ENCODE peak calls at places on chromosome 4, in eight cellular contexts. Z is upper lobe of left lung; G is breast epithelium; D is vagina; P is dorsolateral prefrontal cortex; M is body of pancreas; I is NB4; U is CD8-positive, alpha-beta T cell. W is an unnamed sample.
A peak's percentile ranks its signal among the peaks of the same experiment; 100 is the strongest.

GRCh38 chr4:153467897-153468262 is 1.7 kb downstream of the TMEM131L start:
- DNase-seq in Z (no peak), G (no peak), D (no peak), P (no peak), M (no peak), I (peak; percentile 46), U (no peak), W (peak; percentile 55)

GRCh38 chr4:38099020-38099600 is 138.9 kb downstream of the PTTG2 start:
- DNase-seq in Z (no peak), G (no peak), D (no peak), P (no peak), M (no peak), I (no peak), U (no peak), W (peak; percentile 77)

GRCh38 chr4:155629183-155629825 is 37.3 kb upstream of the GUCY1A1 start:
- DNase-seq in Z (no peak), G (no peak), D (no peak), P (no peak), M (no peak), I (no peak), U (no peak), W (peak; percentile 64)

GRCh38 chr4:98143001-98143899 is at the start of gene STPG2:
- DNase-seq in Z (peak; percentile 96), G (peak; percentile 91), D (no peak), P (peak; percentile 93), M (peak; percentile 94), I (peak; percentile 82), U (peak; percentile 87), W (peak; percentile 89)

GRCh38 chr4:102438873-102439614 is 62.1 kb upstream of the NFKB1 start:
- DNase-seq in Z (no peak), G (no peak), D (no peak), P (no peak), M (peak; percentile 19), I (no peak), U (no peak), W (peak; percentile 95)

GRCh38 chr4:173835863-173836262 is 305.8 kb upstream of the HAND2 start:
- DNase-seq in Z (no peak), G (no peak), D (no peak), P (peak; percentile 31), M (no peak), I (no peak), U (no peak), W (peak; percentile 69)

GRCh38 chr4:34615315-34615714 is 1629.0 kb downstream of the ARAP2 start:
- DNase-seq in Z (no peak), G (no peak), D (no peak), P (no peak), M (no peak), I (no peak), U (no peak), W (no peak)

GRCh38 chr4:144461906-144462305 is 184.1 kb upstream of the HHIP start:
- DNase-seq in Z (no peak), G (no peak), D (no peak), P (no peak), M (no peak), I (no peak), U (no peak), W (no peak)

GRCh38 chr4:152698012-152698499 is 18.3 kb upstream of the TMEM154 start:
- DNase-seq in Z (no peak), G (no peak), D (no peak), P (no peak), M (no peak), I (no peak), U (no peak), W (no peak)

GRCh38 chr4:120509719-120510118 is 412.8 kb downstream of the PRDM5 start:
- DNase-seq in Z (no peak), G (no peak), D (no peak), P (no peak), M (no peak), I (no peak), U (no peak), W (no peak)

GRCh38 chr4:150149381-150149780 is 71.1 kb downstream of the DCLK2 start:
- DNase-seq in Z (no peak), G (no peak), D (no peak), P (no peak), M (no peak), I (no peak), U (no peak), W (peak; percentile 77)

GRCh38 chr4:98290511-98290910 is 29.3 kb downstream of the RAP1GDS1 start:
- DNase-seq in Z (no peak), G (no peak), D (no peak), P (no peak), M (no peak), I (no peak), U (no peak), W (peak; percentile 76)

GRCh38 chr4:133694416-133694815 is 507.2 kb downstream of the PABPC4L start:
- DNase-seq in Z (no peak), G (no peak), D (no peak), P (no peak), M (no peak), I (no peak), U (no peak), W (no peak)

GRCh38 chr4:38145741-38146140 is 185.5 kb downstream of the PTTG2 start:
- DNase-seq in Z (no peak), G (no peak), D (no peak), P (no peak), M (no peak), I (no peak), U (no peak), W (peak; percentile 98)

GRCh38 chr4:175947117-175947722 is 118.4 kb upstream of the WDR17 start:
- DNase-seq in Z (no peak), G (no peak), D (no peak), P (no peak), M (no peak), I (peak; percentile 13), U (no peak), W (peak; percentile 45)

GRCh38 chr4:128068927-128069326 is 7.8 kb downstream of the LARP1B start:
- DNase-seq in Z (no peak), G (no peak), D (no peak), P (no peak), M (no peak), I (peak; percentile 53), U (no peak), W (peak; percentile 41)

GRCh38 chr4:185587444-185588161 is 52.3 kb upstream of the PDLIM3 start:
- DNase-seq in Z (no peak), G (peak; percentile 83), D (no peak), P (no peak), M (no peak), I (no peak), U (peak; percentile 39), W (peak; percentile 6)

GRCh38 chr4:94342713-94343112 is at the start of gene HPGDS:
- DNase-seq in Z (peak; percentile 27), G (no peak), D (no peak), P (no peak), M (no peak), I (no peak), U (no peak), W (no peak)

GRCh38 chr4:158873795-158874359 is 105.1 kb downstream of the FNIP2 start:
- DNase-seq in Z (no peak), G (no peak), D (no peak), P (no peak), M (no peak), I (no peak), U (no peak), W (peak; percentile 84)

GRCh38 chr4:36159208-36159607 is 85.1 kb downstream of the ARAP2 start:
- DNase-seq in Z (no peak), G (no peak), D (no peak), P (no peak), M (no peak), I (peak; percentile 8), U (no peak), W (no peak)

GRCh38 chr4:148112231-148112982 is 329.8 kb downstream of the NR3C2 start:
- DNase-seq in Z (no peak), G (no peak), D (no peak), P (no peak), M (no peak), I (no peak), U (no peak), W (peak; percentile 12)

GRCh38 chr4:153798901-153799707 is 10.2 kb upstream of the SFRP2 start:
- DNase-seq in Z (no peak), G (no peak), D (no peak), P (no peak), M (no peak), I (no peak), U (no peak), W (no peak)

GRCh38 chr4:166726832-166727231 is 507.5 kb downstream of the SPOCK3 start:
- DNase-seq in Z (no peak), G (no peak), D (no peak), P (no peak), M (no peak), I (no peak), U (no peak), W (no peak)

GRCh38 chr4:189092596-189092995 is 848.1 kb upstream of the FRG1 start:
- DNase-seq in Z (no peak), G (no peak), D (no peak), P (no peak), M (no peak), I (peak; percentile 35), U (no peak), W (peak; percentile 58)

GRCh38 chr4:91257721-91258120 is 1046.0 kb upstream of the GRID2 start:
- DNase-seq in Z (no peak), G (no peak), D (no peak), P (no peak), M (no peak), I (no peak), U (no peak), W (no peak)

GRCh38 chr4:181647396-181648107 is 595.6 kb upstream of the TENM3 start:
- DNase-seq in Z (no peak), G (no peak), D (no peak), P (no peak), M (no peak), I (no peak), U (no peak), W (peak; percentile 34)
- H3K4me3 ChIP-seq in Z (no peak overlapping the region), G (no peak overlapping the region), D (no peak overlapping the region), P (peak overlapping the region; percentile 26), M (no peak overlapping the region), I (no peak overlapping the region), U (no peak overlapping the region), W (peak overlapping the region; percentile 26)

GRCh38 chr4:107519057-107519456 is 201.0 kb downstream of the PAPSS1 start:
- DNase-seq in Z (no peak), G (no peak), D (no peak), P (no peak), M (no peak), I (peak; percentile 8), U (no peak), W (peak; percentile 44)
- TF ChIP-seq CTCF in Z (peak; percentile 24), G (no peak), D (no peak), P (peak; percentile 27), M (peak; percentile 14), I (peak; percentile 2), U (no peak), W (peak; percentile 58)

DNA sequence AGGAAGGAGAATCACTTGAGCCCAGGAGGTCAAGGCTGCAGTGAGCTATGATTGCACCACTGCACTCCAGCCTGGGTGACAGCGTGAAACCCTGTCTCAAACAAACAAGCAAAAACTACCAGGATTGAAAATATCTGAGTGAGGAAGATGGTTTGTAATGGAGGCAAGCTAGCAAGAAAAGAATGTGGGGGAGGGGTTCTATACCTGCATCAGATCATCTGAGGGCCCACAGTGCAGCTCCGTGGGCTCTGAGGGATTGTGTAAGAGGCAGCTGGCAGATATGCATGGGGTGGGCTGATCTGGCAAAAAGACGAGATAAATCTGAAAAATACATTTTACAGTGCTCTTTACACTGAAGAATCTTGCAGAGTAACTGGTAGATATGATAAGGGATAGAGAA is 28.9 kb upstream of the CHRNA9 start:
- DNase-seq in Z (no peak), G (no peak), D (no peak), P (no peak), M (no peak), I (peak; percentile 37), U (no peak), W (no peak)
- H3K4me3 ChIP-seq in Z (no peak overlapping the region), G (no peak overlapping the region), D (no peak overlapping the region), P (no peak overlapping the region), M (no peak overlapping the region), I (no peak overlapping the region), U (no peak overlapping the region), W (no peak overlapping the region)

GRCh38 chr4:165378763-165379631 is at the start of gene CPE:
- DNase-seq in Z (peak; percentile 79), G (peak; percentile 76), D (no peak), P (peak; percentile 90), M (peak; percentile 86), I (peak; percentile 66), U (peak; percentile 32), W (peak; percentile 45)
- TF ChIP-seq CTCF in Z (peak; percentile 68), G (peak; percentile 58), D (no peak), P (peak; percentile 50), M (peak; percentile 87), I (no peak), U (no peak), W (peak; percentile 40)